ENCODE peak calls at places on chromosomes 12 and 14, in five cellular contexts. One of them, this sample, is unnamed.

GRCh38 chr12:57514720-57515467 is 5.4 kb downstream of the DDIT3 start:
- DNase-seq in K562: no peak
- DNase-seq in H1: no peak
- DNase-seq in IMR-90: no peak
- DNase-seq in HepG2: no peak
- DNase-seq in this sample: no peak

GRCh38 chr12:91196436-91196835 is 13.8 kb upstream of the DCN start:
- DNase-seq in K562: no peak
- DNase-seq in H1: no peak
- DNase-seq in IMR-90: no peak
- DNase-seq in HepG2: no peak
- DNase-seq in this sample: no peak

GRCh38 chr12:77003244-77003643 is 62.1 kb downstream of the E2F7 start:
- DNase-seq in K562: no peak
- DNase-seq in H1: no peak
- DNase-seq in IMR-90: peak; percentile 29
- DNase-seq in HepG2: no peak
- DNase-seq in this sample: no peak

GRCh38 chr12:86233126-86233525 is 23.1 kb downstream of the MGAT4C start:
- DNase-seq in K562: no peak
- DNase-seq in H1: no peak
- DNase-seq in IMR-90: no peak
- DNase-seq in HepG2: no peak
- DNase-seq in this sample: no peak

GRCh38 chr14:79596531-79596930 is 614.8 kb downstream of the DIO2 start:
- DNase-seq in K562: no peak
- DNase-seq in H1: no peak
- DNase-seq in IMR-90: peak; percentile 88
- DNase-seq in HepG2: no peak
- DNase-seq in this sample: no peak

GRCh38 chr14:106491851-106492250 is 965.5 kb downstream of the TMEM121 start:
- DNase-seq in K562: peak; percentile 21
- DNase-seq in H1: no peak
- DNase-seq in IMR-90: no peak
- DNase-seq in HepG2: no peak
- DNase-seq in this sample: no peak

GRCh38 chr14:28767851-28768548 is 1.4 kb downstream of the FOXG1 start:
- DNase-seq in K562: peak; percentile 69
- DNase-seq in H1: no peak
- DNase-seq in IMR-90: no peak
- DNase-seq in HepG2: no peak
- DNase-seq in this sample: no peak

GRCh38 chr12:3753549-3754284 is 808 bp upstream of the CRACR2A start:
- DNase-seq in K562: peak; percentile 5
- DNase-seq in H1: no peak
- DNase-seq in IMR-90: no peak
- DNase-seq in HepG2: no peak
- DNase-seq in this sample: no peak

GRCh38 chr12:15155271-15155670 is 65.9 kb downstream of the RERG start:
- DNase-seq in K562: no peak
- DNase-seq in H1: no peak
- DNase-seq in IMR-90: no peak
- DNase-seq in HepG2: no peak
- DNase-seq in this sample: no peak

GRCh38 chr12:26120561-26121274 is 4.1 kb downstream of the BHLHE41 start:
- DNase-seq in K562: no peak
- DNase-seq in H1: no peak
- DNase-seq in IMR-90: no peak
- DNase-seq in HepG2: no peak
- DNase-seq in this sample: no peak

GRCh38 chr12:2891240-2892053 is 756 bp downstream of the TULP3 start:
- DNase-seq in K562: peak; percentile 18
- DNase-seq in H1: no peak
- DNase-seq in IMR-90: peak; percentile 61
- DNase-seq in HepG2: peak; percentile 35
- DNase-seq in this sample: peak; percentile 64

GRCh38 chr12:122003646-122004611 is 17.8 kb upstream of the BCL7A start:
- DNase-seq in K562: peak; percentile 14
- DNase-seq in H1: no peak
- DNase-seq in IMR-90: no peak
- DNase-seq in HepG2: no peak
- DNase-seq in this sample: no peak
- TF ChIP-seq MAFK in K562: no peak
- TF ChIP-seq MAFK in H1: no peak
- TF ChIP-seq MAFK in IMR-90: no peak
- TF ChIP-seq MAFK in HepG2: no peak
- TF ChIP-seq MAFK in this sample: no peak

GRCh38 chr14:74085828-74086227 is 1.1 kb downstream of the LIN52 start:
- DNase-seq in K562: no peak
- DNase-seq in H1: no peak
- DNase-seq in IMR-90: no peak
- DNase-seq in HepG2: no peak
- DNase-seq in this sample: no peak

GRCh38 chr14:74084277-74085046 is at the start of the genes ALDH6A1 and LIN52:
- DNase-seq in K562: peak; percentile 98
- DNase-seq in H1: peak; percentile 99
- DNase-seq in IMR-90: peak; percentile 100
- DNase-seq in HepG2: peak; percentile 100
- DNase-seq in this sample: peak; percentile 100

GRCh38 chr14:74085047-74085637 is 386 bp downstream of the LIN52 start:
- DNase-seq in K562: peak; percentile 46
- DNase-seq in H1: peak; percentile 1
- DNase-seq in IMR-90: peak; percentile 55
- DNase-seq in HepG2: peak; percentile 10
- DNase-seq in this sample: peak; percentile 27

GRCh38 chr14:74083161-74083560 is 1.1 kb downstream of the ALDH6A1 start:
- DNase-seq in K562: no peak
- DNase-seq in H1: no peak
- DNase-seq in IMR-90: peak; percentile 13
- DNase-seq in HepG2: no peak
- DNase-seq in this sample: no peak

GRCh38 chr14:74083784-74084276 is 423 bp downstream of the ALDH6A1 start:
- DNase-seq in K562: no peak
- DNase-seq in H1: no peak
- DNase-seq in IMR-90: no peak
- DNase-seq in HepG2: peak; percentile 32
- DNase-seq in this sample: no peak
- TF ChIP-seq MAFK in K562: no peak
- TF ChIP-seq MAFK in H1: no peak
- TF ChIP-seq MAFK in IMR-90: no peak
- TF ChIP-seq MAFK in HepG2: no peak
- TF ChIP-seq MAFK in this sample: no peak

DNA sequence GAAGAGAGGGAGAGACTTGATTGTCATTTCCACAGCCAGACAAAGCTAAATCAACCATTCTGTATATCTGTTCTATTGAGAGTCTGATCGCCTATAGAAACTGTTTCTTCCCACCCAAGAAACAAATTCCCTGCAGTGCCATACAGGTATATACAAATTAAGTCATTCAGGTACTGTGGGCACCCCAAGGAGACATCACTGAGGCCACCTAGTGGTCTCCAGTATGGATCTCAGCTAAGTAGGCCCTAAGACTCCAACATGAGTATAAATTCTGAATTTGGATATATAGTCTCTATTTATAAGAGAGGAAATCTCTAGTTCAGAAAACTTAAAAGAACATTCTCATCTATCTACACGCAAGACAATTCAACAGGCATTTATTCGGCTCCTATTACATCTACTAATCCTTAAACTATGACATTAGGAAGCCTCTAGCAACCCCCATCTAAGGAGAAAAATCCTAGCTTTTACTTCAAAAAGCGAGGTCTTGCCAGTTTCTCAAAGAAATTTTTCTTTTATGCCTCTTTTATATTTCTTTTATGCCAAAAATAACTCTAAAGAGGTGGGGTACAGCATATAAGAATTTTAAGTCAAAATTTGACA is 62.6 kb downstream of the DCAF5 start:
- DNase-seq in K562: peak; percentile 27
- DNase-seq in H1: no peak
- DNase-seq in IMR-90: peak; percentile 55
- DNase-seq in HepG2: peak; percentile 33
- DNase-seq in this sample: peak; percentile 64
- TF ChIP-seq MAFK in K562: no peak
- TF ChIP-seq MAFK in H1: no peak
- TF ChIP-seq MAFK in IMR-90: no peak
- TF ChIP-seq MAFK in HepG2: no peak
- TF ChIP-seq MAFK in this sample: no peak

GRCh38 chr12:63968685-63969084 is 124.2 kb downstream of the SRGAP1 start:
- DNase-seq in K562: no peak
- DNase-seq in H1: no peak
- DNase-seq in IMR-90: no peak
- DNase-seq in HepG2: no peak
- DNase-seq in this sample: no peak
- TF ChIP-seq MAFK in K562: no peak
- TF ChIP-seq MAFK in H1: no peak
- TF ChIP-seq MAFK in IMR-90: no peak
- TF ChIP-seq MAFK in HepG2: no peak
- TF ChIP-seq MAFK in this sample: no peak

GRCh38 chr12:1103051-1103450 is 112.0 kb downstream of the ERC1 start:
- DNase-seq in K562: no peak
- DNase-seq in H1: no peak
- DNase-seq in IMR-90: no peak
- DNase-seq in HepG2: no peak
- DNase-seq in this sample: no peak

GRCh38 chr12:1107669-1108068 is 116.6 kb downstream of the ERC1 start:
- DNase-seq in K562: no peak
- DNase-seq in H1: no peak
- DNase-seq in IMR-90: no peak
- DNase-seq in HepG2: no peak
- DNase-seq in this sample: no peak

GRCh38 chr12:1103632-1104031 is 112.6 kb downstream of the ERC1 start:
- DNase-seq in K562: no peak
- DNase-seq in H1: no peak
- DNase-seq in IMR-90: no peak
- DNase-seq in HepG2: no peak
- DNase-seq in this sample: no peak

GRCh38 chr12:1102088-1102487 is 111.1 kb downstream of the ERC1 start:
- DNase-seq in K562: no peak
- DNase-seq in H1: no peak
- DNase-seq in IMR-90: no peak
- DNase-seq in HepG2: no peak
- DNase-seq in this sample: no peak

GRCh38 chr12:1104088-1104800 is 113.2 kb downstream of the ERC1 start:
- DNase-seq in K562: no peak
- DNase-seq in H1: no peak
- DNase-seq in IMR-90: no peak
- DNase-seq in HepG2: no peak
- DNase-seq in this sample: no peak
- TF ChIP-seq MAFK in K562: no peak
- TF ChIP-seq MAFK in H1: no peak
- TF ChIP-seq MAFK in IMR-90: no peak
- TF ChIP-seq MAFK in HepG2: no peak
- TF ChIP-seq MAFK in this sample: no peak

DNA sequence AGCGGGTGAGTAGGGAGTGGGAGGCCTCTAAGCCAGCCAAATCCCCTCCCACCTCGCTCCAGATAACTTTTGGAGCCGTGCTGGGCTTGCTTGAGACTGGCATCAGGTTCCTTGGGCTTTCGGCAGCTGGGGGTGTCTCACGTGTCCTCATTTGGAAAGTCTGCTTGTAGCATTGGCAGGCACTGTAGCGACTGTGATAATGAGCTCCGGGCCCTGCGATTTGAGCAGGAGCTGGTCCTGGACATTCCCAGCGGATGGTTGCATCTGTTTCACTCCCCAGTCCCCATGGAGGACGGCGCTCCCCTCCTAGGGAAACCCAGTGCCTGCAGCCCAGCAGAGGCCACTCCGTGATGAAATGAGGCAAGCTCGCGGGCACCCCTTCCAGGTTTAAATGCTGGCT is 49.4 kb downstream of the DGLUCY start:
- DNase-seq in K562: no peak
- DNase-seq in H1: no peak
- DNase-seq in IMR-90: no peak
- DNase-seq in HepG2: no peak
- DNase-seq in this sample: no peak
- TF ChIP-seq MAFK in K562: no peak
- TF ChIP-seq MAFK in H1: no peak
- TF ChIP-seq MAFK in IMR-90: no peak
- TF ChIP-seq MAFK in HepG2: no peak
- TF ChIP-seq MAFK in this sample: no peak

DNA sequence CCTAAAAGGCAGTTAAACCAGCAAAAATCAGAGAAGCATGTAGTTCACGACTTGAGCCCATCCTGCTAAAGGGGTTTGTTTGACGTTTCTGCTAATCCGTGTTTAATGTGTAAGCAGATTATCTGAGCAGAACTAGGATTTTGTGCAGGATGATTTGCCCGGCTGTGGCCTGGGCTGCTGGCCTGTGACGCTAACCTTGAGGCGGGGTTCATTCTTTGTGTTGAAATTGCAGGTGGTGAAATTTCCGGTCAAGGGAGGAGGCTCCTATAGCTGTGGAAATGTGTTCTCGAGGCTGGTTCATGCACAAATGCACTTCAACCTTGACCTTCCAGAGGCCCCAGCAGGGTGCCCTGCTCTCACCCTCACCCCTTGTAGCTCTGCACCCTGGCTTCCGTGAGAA is 63.7 kb downstream of the SLC24A4 start:
- DNase-seq in K562: no peak
- DNase-seq in H1: no peak
- DNase-seq in IMR-90: no peak
- DNase-seq in HepG2: peak; percentile 77
- DNase-seq in this sample: no peak
- TF ChIP-seq MAFK in K562: no peak
- TF ChIP-seq MAFK in H1: no peak
- TF ChIP-seq MAFK in IMR-90: no peak
- TF ChIP-seq MAFK in HepG2: no peak
- TF ChIP-seq MAFK in this sample: no peak

GRCh38 chr12:94704452-94704871 is 54.1 kb upstream of the TMCC3 start:
- DNase-seq in K562: no peak
- DNase-seq in H1: no peak
- DNase-seq in IMR-90: peak; percentile 90
- DNase-seq in HepG2: peak; percentile 29
- DNase-seq in this sample: peak; percentile 46

GRCh38 chr12:94705656-94706055 is 55.3 kb upstream of the TMCC3 start:
- DNase-seq in K562: no peak
- DNase-seq in H1: no peak
- DNase-seq in IMR-90: no peak
- DNase-seq in HepG2: no peak
- DNase-seq in this sample: no peak

GRCh38 chr12:94701711-94702110 is 51.4 kb upstream of the TMCC3 start:
- DNase-seq in K562: no peak
- DNase-seq in H1: no peak
- DNase-seq in IMR-90: no peak
- DNase-seq in HepG2: no peak
- DNase-seq in this sample: no peak

GRCh38 chr12:94707892-94708291 is 57.5 kb upstream of the TMCC3 start:
- DNase-seq in K562: no peak
- DNase-seq in H1: no peak
- DNase-seq in IMR-90: peak; percentile 55
- DNase-seq in HepG2: no peak
- DNase-seq in this sample: no peak

DNA sequence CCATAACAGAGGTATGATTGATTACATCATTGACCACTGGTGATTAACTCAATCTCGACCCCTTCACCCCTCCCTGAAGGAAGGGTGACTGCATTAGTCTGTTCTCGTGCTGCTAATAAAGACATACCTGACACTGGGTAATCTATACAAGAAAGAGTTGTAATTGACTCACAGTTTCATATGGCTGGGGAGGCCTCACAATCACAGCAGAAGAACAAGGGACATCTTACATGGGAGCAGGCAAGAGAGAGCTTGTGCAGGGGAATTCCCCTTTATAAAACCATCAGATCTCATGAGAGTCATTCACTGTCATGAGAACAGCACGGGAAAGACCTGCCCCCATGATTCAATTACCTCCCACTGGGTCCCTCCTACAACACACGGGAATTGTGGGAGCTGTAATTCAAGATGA is 55.9 kb upstream of the TMCC3 start:
- DNase-seq in K562: no peak
- DNase-seq in H1: no peak
- DNase-seq in IMR-90: no peak
- DNase-seq in HepG2: no peak
- DNase-seq in this sample: no peak
- TF ChIP-seq MAFK in K562: no peak
- TF ChIP-seq MAFK in H1: no peak
- TF ChIP-seq MAFK in IMR-90: no peak
- TF ChIP-seq MAFK in HepG2: no peak
- TF ChIP-seq MAFK in this sample: no peak